ENCODE peak calls at places on chromosome 7, in four cellular contexts. J is stimulated activated CD4-positive, alpha-beta T cell treated with anti-CD3 and anti-CD28 coated beads, Interleukin-15, amount 100 ng/mL, for 1 hour; H is effector memory CD8-positive, alpha-beta T cell; D is NCI-H1930. R is an unnamed sample.

GRCh38 chr7:41052736-41053135 is 650.2 kb downstream of the INHBA start:
- DNase-seq in J (no peak), H (no peak), D (no peak), R (no peak)

GRCh38 chr7:494261-494687 is 25.4 kb downstream of the PDGFA start:
- DNase-seq in J (no peak), H (no peak), D (no peak), R (no peak)

GRCh38 chr7:100088621-100089457 is at the start of gene COPS6:
- DNase-seq in J (peak), H (peak), D (peak), R (peak)

GRCh38 chr7:116354546-116355422 is 144.4 kb downstream of the TES start:
- DNase-seq in J (no peak), H (no peak), D (no peak), R (peak)

GRCh38 chr7:158588878-158589442 is 1.3 kb upstream of the PTPRN2 start:
- DNase-seq in J (no peak), H (no peak), D (no peak), R (no peak)

GRCh38 chr7:76247938-76248337 is 46.2 kb downstream of the SRRM3 start:
- DNase-seq in J (no peak), H (no peak), D (no peak), R (no peak)

GRCh38 chr7:113217314-113217713 is 99.0 kb upstream of the SMIM30 start:
- DNase-seq in J (no peak), H (no peak), D (no peak), R (no peak)

GRCh38 chr7:16646427-16647081 is 573 bp downstream of the BZW2 start:
- DNase-seq in J (no peak), H (no peak), D (no peak), R (peak)

GRCh38 chr7:123548406-123548805 is 9.2 kb downstream of the NDUFA5 start:
- DNase-seq in J (no peak), H (no peak), D (no peak), R (no peak)

GRCh38 chr7:141441837-141442627 is 109.2 kb upstream of the AGK start:
- DNase-seq in J (no peak), H (no peak), D (no peak), R (peak)

GRCh38 chr7:77565917-77566316 is 28.8 kb downstream of the PTPN12 start:
- DNase-seq in J (no peak), H (no peak), D (no peak), R (peak)

R was measured in mammary epithelial cell.